ENCODE peak calls at places on chromosomes 1 and 21, in five cellular contexts. One of them, this sample, is unnamed.

GRCh38 chr1:15833069-15833679 is 14.3 kb upstream of the SPEN start:
- DNase-seq in CD8-positive, alpha-beta memory T cell: peak
- DNase-seq in KBM-7: peak
- DNase-seq in MV-4-11: peak
- DNase-seq in pancreas: peak
- DNase-seq in this sample: no peak

GRCh38 chr1:153804112-153804511 is 28.9 kb downstream of the SLC27A3 start:
- DNase-seq in CD8-positive, alpha-beta memory T cell: no peak
- DNase-seq in KBM-7: no peak
- DNase-seq in MV-4-11: no peak
- DNase-seq in pancreas: no peak
- DNase-seq in this sample: no peak

GRCh38 chr1:236167578-236167977 is 25.2 kb downstream of the GPR137B start:
- DNase-seq in CD8-positive, alpha-beta memory T cell: no peak
- DNase-seq in KBM-7: no peak
- DNase-seq in MV-4-11: no peak
- DNase-seq in pancreas: no peak
- DNase-seq in this sample: no peak

GRCh38 chr1:234478152-234478480 is 863 bp downstream of the TARBP1 start:
- DNase-seq in CD8-positive, alpha-beta memory T cell: peak
- DNase-seq in KBM-7: peak
- DNase-seq in MV-4-11: no peak
- DNase-seq in pancreas: peak
- DNase-seq in this sample: no peak

GRCh38 chr1:9850442-9851162 is 26.8 kb upstream of the CLSTN1 start:
- DNase-seq in CD8-positive, alpha-beta memory T cell: no peak
- DNase-seq in KBM-7: no peak
- DNase-seq in MV-4-11: no peak
- DNase-seq in pancreas: peak
- DNase-seq in this sample: no peak

GRCh38 chr1:54314691-54315455 is 91.3 kb downstream of the SSBP3 start:
- DNase-seq in CD8-positive, alpha-beta memory T cell: no peak
- DNase-seq in KBM-7: no peak
- DNase-seq in MV-4-11: no peak
- DNase-seq in pancreas: no peak
- DNase-seq in this sample: no peak

GRCh38 chr21:37430184-37430821 is 63.7 kb downstream of the DYRK1A start:
- DNase-seq in CD8-positive, alpha-beta memory T cell: no peak
- DNase-seq in KBM-7: no peak
- DNase-seq in MV-4-11: no peak
- DNase-seq in pancreas: no peak
- DNase-seq in this sample: no peak

GRCh38 chr1:60078182-60078581 is 4.6 kb upstream of the C1orf87 start:
- DNase-seq in CD8-positive, alpha-beta memory T cell: no peak
- DNase-seq in KBM-7: no peak
- DNase-seq in MV-4-11: no peak
- DNase-seq in pancreas: no peak
- DNase-seq in this sample: no peak

GRCh38 chr1:83746234-83746633 is 252.7 kb downstream of the TTLL7 start:
- DNase-seq in CD8-positive, alpha-beta memory T cell: no peak
- DNase-seq in KBM-7: no peak
- DNase-seq in MV-4-11: no peak
- DNase-seq in pancreas: no peak
- DNase-seq in this sample: peak

GRCh38 chr1:151494741-151495281 is 16.4 kb upstream of the CGN start:
- DNase-seq in CD8-positive, alpha-beta memory T cell: no peak
- DNase-seq in KBM-7: no peak
- DNase-seq in MV-4-11: no peak
- DNase-seq in pancreas: no peak
- DNase-seq in this sample: no peak

GRCh38 chr1:19006000-19006399 is 49.5 kb upstream of the IFFO2 start:
- DNase-seq in CD8-positive, alpha-beta memory T cell: no peak
- DNase-seq in KBM-7: no peak
- DNase-seq in MV-4-11: no peak
- DNase-seq in pancreas: peak
- DNase-seq in this sample: no peak

GRCh38 chr1:100969336-100969735 is 56.2 kb downstream of the DPH5 start:
- DNase-seq in CD8-positive, alpha-beta memory T cell: no peak
- DNase-seq in KBM-7: no peak
- DNase-seq in MV-4-11: no peak
- DNase-seq in pancreas: no peak
- DNase-seq in this sample: no peak

GRCh38 chr1:193568451-193568985 is 382.1 kb upstream of the B3GALT2 start:
- DNase-seq in CD8-positive, alpha-beta memory T cell: no peak
- DNase-seq in KBM-7: peak
- DNase-seq in MV-4-11: peak
- DNase-seq in pancreas: no peak
- DNase-seq in this sample: no peak

GRCh38 chr1:206866062-206866461 is 639 bp downstream of the IL20 start:
- DNase-seq in CD8-positive, alpha-beta memory T cell: no peak
- DNase-seq in KBM-7: no peak
- DNase-seq in MV-4-11: no peak
- DNase-seq in pancreas: no peak
- DNase-seq in this sample: no peak

GRCh38 chr1:233655433-233655844 is 41.5 kb downstream of the KCNK1 start:
- DNase-seq in CD8-positive, alpha-beta memory T cell: no peak
- DNase-seq in KBM-7: no peak
- DNase-seq in MV-4-11: no peak
- DNase-seq in pancreas: no peak
- DNase-seq in this sample: no peak

GRCh38 chr1:172761581-172762025 is 102.7 kb downstream of the FASLG start:
- DNase-seq in CD8-positive, alpha-beta memory T cell: no peak
- DNase-seq in KBM-7: no peak
- DNase-seq in MV-4-11: no peak
- DNase-seq in pancreas: no peak
- DNase-seq in this sample: no peak

GRCh38 chr1:246775531-246776385 is 51.5 kb downstream of the SCCPDH start:
- DNase-seq in CD8-positive, alpha-beta memory T cell: no peak
- DNase-seq in KBM-7: no peak
- DNase-seq in MV-4-11: no peak
- DNase-seq in pancreas: no peak
- DNase-seq in this sample: no peak

GRCh38 chr1:180530501-180530900 is 28.1 kb upstream of the ACBD6 start:
- DNase-seq in CD8-positive, alpha-beta memory T cell: no peak
- DNase-seq in KBM-7: no peak
- DNase-seq in MV-4-11: no peak
- DNase-seq in pancreas: no peak
- DNase-seq in this sample: no peak

GRCh38 chr1:67608661-67609571 is 76.1 kb upstream of the GADD45A start:
- DNase-seq in CD8-positive, alpha-beta memory T cell: no peak
- DNase-seq in KBM-7: no peak
- DNase-seq in MV-4-11: peak
- DNase-seq in pancreas: no peak
- DNase-seq in this sample: peak